ENCODE peak calls at places on chromosomes 2 and 18, in nine cellular contexts. N, J, A, T, K, B, L, W and E are unnamed samples.

GRCh38 chr2:59761966-59762365 is 791.5 kb downstream of the BCL11A start:
- DNase-seq in N (no peak), K (no peak), T (no peak), A (no peak), W (no peak), J (no peak), B (no peak), L (no peak), E (no peak)

GRCh38 chr2:114807666-114808065 is 365.2 kb downstream of the DPP10 start:
- DNase-seq in A (no peak), K (peak), N (no peak), T (no peak), W (no peak), L (no peak), J (no peak), B (peak), E (no peak)

GRCh38 chr2:3361518-3362438 is 15.8 kb downstream of the EIPR1 start:
- DNase-seq in W (no peak), K (no peak), A (no peak), B (no peak), L (no peak), N (no peak), J (no peak), T (no peak), E (no peak)

GRCh38 chr2:23954325-23955014 is 14.2 kb downstream of the UBXN2A start:
- DNase-seq in K (no peak), J (no peak), W (peak), L (no peak), T (no peak), B (no peak), N (no peak), A (no peak), E (no peak)

GRCh38 chr18:60975419-60975818 is 357.8 kb upstream of the CDH20 start:
- DNase-seq in W (no peak), K (no peak), N (no peak), A (no peak), T (no peak), L (no peak), J (no peak), B (no peak), E (no peak)

GRCh38 chr2:134819334-134819733 is 19.1 kb upstream of the ACMSD start:
- DNase-seq in A (peak), W (peak), N (peak), B (no peak), J (no peak), L (no peak), T (no peak), K (no peak), E (no peak)

GRCh38 chr2:47569658-47570398 is 166.9 kb downstream of the MSH2 start:
- DNase-seq in W (peak), K (no peak), T (no peak), A (no peak), N (no peak), L (peak), J (peak), B (peak), E (peak)

GRCh38 chr2:239089884-239090283 is 242.0 kb downstream of the TWIST2 start:
- DNase-seq in T (no peak), J (no peak), L (no peak), W (no peak), B (no peak), K (no peak), A (no peak), N (no peak), E (no peak)

GRCh38 chr2:58923869-58924268 is 682.7 kb upstream of the FANCL start:
- DNase-seq in T (no peak), N (no peak), K (no peak), W (no peak), J (no peak), A (no peak), B (no peak), L (no peak), E (no peak)

GRCh38 chr2:127094509-127095366 is 12.2 kb downstream of the BIN1 start:
- DNase-seq in B (no peak), N (peak), K (no peak), T (peak), A (no peak), J (peak), L (peak), W (peak), E (peak)

GRCh38 chr2:40690525-40690924 is 238.6 kb upstream of the SLC8A1 start:
- DNase-seq in T (no peak), N (no peak), B (no peak), J (no peak), A (no peak), W (no peak), L (no peak), K (no peak), E (no peak)

GRCh38 chr2:8477511-8478132 is 204.2 kb upstream of the ID2 start:
- DNase-seq in K (peak), J (no peak), B (no peak), L (no peak), N (no peak), A (no peak), W (no peak), T (no peak), E (no peak)

GRCh38 chr2:191756753-191757152 is 78.8 kb downstream of the NABP1 start:
- DNase-seq in W (peak), T (no peak), B (no peak), L (no peak), K (no peak), A (no peak), J (no peak), N (no peak), E (no peak)

GRCh38 chr2:54076577-54076976 is 38.8 kb upstream of the ACYP2 start:
- DNase-seq in T (no peak), J (peak), A (no peak), W (no peak), N (no peak), L (no peak), B (no peak), K (no peak), E (no peak)

GRCh38 chr18:39057423-39058057 is 1491.9 kb upstream of the CELF4 start:
- DNase-seq in T (no peak), W (peak), J (no peak), K (no peak), L (no peak), A (peak), B (no peak), N (peak), E (no peak)

GRCh38 chr18:77223653-77224052 is 26.0 kb upstream of the GALR1 start:
- DNase-seq in A (peak), J (no peak), K (no peak), L (no peak), W (peak), B (no peak), T (no peak), N (peak), E (no peak)

GRCh38 chr2:55590810-55591440 is 26.5 kb downstream of the PPP4R3B start:
- DNase-seq in L (no peak), T (no peak), B (no peak), J (no peak), W (no peak), K (no peak), N (peak), A (peak), E (no peak)

GRCh38 chr2:188293601-188294482 is 2.2 kb downstream of the GULP1 start:
- DNase-seq in A (peak), K (peak), L (peak), W (peak), B (peak), T (peak), N (peak), J (peak), E (no peak)

GRCh38 chr2:47558116-47559078 is 155.4 kb downstream of the MSH2 start:
- DNase-seq in N (no peak), J (no peak), W (peak), L (no peak), T (peak), K (no peak), A (no peak), B (no peak), E (no peak)

GRCh38 chr2:53863538-53864227 is 3.9 kb upstream of the GPR75 start:
- DNase-seq in K (no peak), J (no peak), T (no peak), B (no peak), N (no peak), A (no peak), L (no peak), W (no peak), E (no peak)

GRCh38 chr2:46471-47345 is at the start of gene FAM110C:
- DNase-seq in J (peak), L (peak), W (peak), T (peak), K (peak), A (peak), B (no peak), N (peak), E (peak)

GRCh38 chr2:10404324-10405143 is 43.6 kb downstream of the ODC1 start:
- DNase-seq in A (no peak), L (no peak), K (no peak), B (no peak), W (peak), J (no peak), N (no peak), T (no peak), E (no peak)

GRCh38 chr2:109208071-109208950 is 79.3 kb downstream of the SH3RF3 start:
- DNase-seq in W (no peak), T (no peak), J (no peak), N (no peak), B (no peak), K (no peak), L (no peak), A (peak), E (peak)

GRCh38 chr18:23593720-23594119 is 7.4 kb upstream of the NPC1 start:
- DNase-seq in T (no peak), K (no peak), L (no peak), N (peak), W (peak), J (no peak), B (no peak), A (peak), E (no peak)

GRCh38 chr18:12656671-12657047 is 1.2 kb downstream of the SPIRE1 start:
- DNase-seq in K (no peak), W (peak), T (no peak), A (peak), N (no peak), B (no peak), J (no peak), L (no peak), E (no peak)

GRCh38 chr18:11607897-11608296 is 1.5 kb upstream of the SLC35G4 start:
- DNase-seq in L (no peak), B (no peak), W (peak), T (no peak), A (peak), J (no peak), N (no peak), K (no peak), E (no peak)

GRCh38 chr2:108594132-108594981 is 60.1 kb downstream of the LIMS1 start:
- DNase-seq in J (peak), B (no peak), L (no peak), W (peak), T (no peak), N (peak), K (no peak), A (peak), E (no peak)

GRCh38 chr18:12657849-12658829 is at the start of gene SPIRE1:
- DNase-seq in A (peak), L (peak), J (peak), T (peak), K (peak), N (peak), B (peak), W (peak), E (peak)

GRCh38 chr18:39523281-39523680 is 1957.7 kb upstream of the CELF4 start:
- DNase-seq in A (peak), K (no peak), N (no peak), W (peak), B (no peak), J (no peak), T (no peak), L (no peak), E (no peak)

GRCh38 chr2:199405241-199405640 is 52.5 kb downstream of the SATB2 start:
- DNase-seq in W (peak), N (no peak), J (peak), T (no peak), K (no peak), B (no peak), L (no peak), A (peak), E (peak)

GRCh38 chr2:38464971-38465788 is 88.1 kb upstream of the ATL2 start:
- DNase-seq in J (no peak), N (no peak), A (no peak), K (no peak), L (no peak), W (no peak), T (no peak), B (no peak), E (no peak)

GRCh38 chr18:57837917-57838548 is 34.9 kb upstream of the ATP8B1 start:
- DNase-seq in A (no peak), J (no peak), L (no peak), B (no peak), T (no peak), N (no peak), K (no peak), W (peak), E (no peak)

GRCh38 chr2:21042958-21043743 is 722 bp downstream of the APOB start:
- DNase-seq in T (peak), N (peak), B (peak), L (peak), J (peak), A (peak), W (peak), K (no peak), E (peak)

GRCh38 chr2:85799215-85799956 is 45.6 kb downstream of the ATOH8 start:
- DNase-seq in T (peak), J (no peak), W (no peak), A (peak), B (no peak), K (peak), N (peak), L (no peak), E (no peak)

GRCh38 chr2:15555839-15556238 is 5.3 kb downstream of the NBAS start:
- DNase-seq in L (no peak), T (no peak), K (no peak), W (no peak), B (no peak), N (no peak), A (no peak), J (no peak), E (no peak)

GRCh38 chr2:241901500-241902351 is 32.2 kb downstream of the RTP5 start:
- DNase-seq in A (no peak), K (no peak), L (peak), N (peak), J (peak), W (no peak), B (no peak), T (no peak), E (peak)

GRCh38 chr18:63421514-63421913 is 762 bp downstream of the VPS4B start:
- DNase-seq in T (no peak), L (no peak), N (no peak), B (no peak), K (no peak), A (peak), J (no peak), W (no peak), E (no peak)

GRCh38 chr18:37524546-37525301 is 40.9 kb downstream of the CELF4 start:
- DNase-seq in N (no peak), T (no peak), L (peak), K (no peak), A (no peak), B (no peak), J (no peak), W (no peak), E (peak)